ENCODE peak calls at places on chromosomes 5 and 9, in ten cellular contexts. X is HTR-8/SVneo; T is HuH-7.5; L is NCI-H2081; N is HL-60; W is brain pericyte; V is stimulated activated naive CD8-positive, alpha-beta T cell treated with anti-CD3 and anti-CD28 coated beads, Interleukin-15, amount 100 ng/mL, for 72 hours; U is GM04503; B is osteocyte; J is NCI-H524. O is an unnamed sample.

GRCh38 chr5:80369521-80369920 is 38.3 kb upstream of the ZFYVE16 start:
- DNase-seq in B (no peak), L (peak), J (peak), T (no peak), V (no peak), U (no peak), N (no peak), W (no peak), X (no peak), O (no peak)

GRCh38 chr5:168844566-168845296 is 265.6 kb upstream of the PANK3 start:
- DNase-seq in V (no peak), U (no peak), N (no peak), W (no peak), X (no peak), T (no peak), J (no peak), L (no peak), B (no peak), O (no peak)

GRCh38 chr9:130498918-130499698 is 54.3 kb downstream of the ASS1 start:
- DNase-seq in T (peak), X (no peak), U (no peak), N (no peak), B (no peak), V (no peak), L (no peak), W (no peak), J (no peak), O (no peak)

GRCh38 chr9:129143461-129143927 is 32.3 kb downstream of the PTPA start:
- DNase-seq in W (no peak), N (no peak), X (no peak), J (no peak), U (no peak), T (no peak), V (no peak), B (no peak), L (no peak), O (no peak)

GRCh38 chr5:138109463-138110265 is 25.8 kb downstream of the WNT8A start:
- DNase-seq in W (no peak), X (no peak), L (no peak), N (no peak), B (no peak), U (no peak), T (no peak), V (no peak), J (peak), O (no peak)

GRCh38 chr9:38047301-38048251 is 21.5 kb downstream of the SHB start:
- DNase-seq in W (no peak), U (peak), B (no peak), V (no peak), X (peak), T (peak), N (peak), L (peak), J (no peak), O (no peak)

GRCh38 chr9:116447914-116448313 is 239.2 kb upstream of the TRIM32 start:
- DNase-seq in T (no peak), V (no peak), B (no peak), J (no peak), X (no peak), U (no peak), L (no peak), N (no peak), W (no peak), O (no peak)

GRCh38 chr5:180082633-180083420 is 11.3 kb upstream of the RNF130 start:
- DNase-seq in V (no peak), L (no peak), T (no peak), N (no peak), B (no peak), W (no peak), U (no peak), X (no peak), J (no peak), O (no peak)

GRCh38 chr9:99264070-99264469 is 42.0 kb downstream of the SEC61B start:
- DNase-seq in J (no peak), B (no peak), V (no peak), L (no peak), N (no peak), X (no peak), U (no peak), T (no peak), W (no peak), O (no peak)

GRCh38 chr9:94875300-94876063 is 149.0 kb downstream of the AOPEP start:
- DNase-seq in N (no peak), J (no peak), B (no peak), U (no peak), V (no peak), L (no peak), X (no peak), T (no peak), W (no peak), O (no peak)

GRCh38 chr5:9057406-9058000 is 488.4 kb downstream of the SEMA5A start:
- DNase-seq in W (no peak), T (no peak), X (no peak), N (no peak), J (no peak), U (no peak), V (no peak), B (no peak), L (no peak), O (no peak)

GRCh38 chr5:96855041-96855872 is 21.0 kb upstream of the ERAP2 start:
- DNase-seq in X (no peak), L (no peak), W (no peak), V (no peak), T (no peak), B (no peak), J (no peak), U (no peak), N (no peak), O (no peak)

GRCh38 chr9:87109851-87110250 is 162.5 kb upstream of the GAS1 start:
- DNase-seq in B (no peak), X (no peak), L (no peak), U (peak), W (peak), J (no peak), N (no peak), T (no peak), V (no peak), O (no peak)

GRCh38 chr9:112104901-112105300 is 70.2 kb downstream of the SUSD1 start:
- DNase-seq in B (no peak), U (no peak), V (no peak), T (no peak), X (no peak), J (no peak), N (no peak), W (no peak), L (no peak), O (no peak)

GRCh38 chr5:180521101-180521500 is 26.9 kb downstream of the CNOT6 start:
- DNase-seq in T (no peak), L (no peak), V (no peak), W (no peak), U (no peak), N (no peak), J (no peak), X (no peak), B (no peak), O (no peak)

GRCh38 chr5:55742778-55743177 is 4.9 kb downstream of the DDX4 start:
- DNase-seq in B (no peak), V (no peak), N (no peak), W (no peak), U (no peak), J (no peak), T (no peak), L (no peak), X (no peak), O (no peak)

GRCh38 chr9:84146893-84147705 is 166.5 kb downstream of the RMI1 start:
- DNase-seq in X (no peak), L (peak), T (no peak), V (no peak), B (no peak), N (no peak), J (no peak), W (no peak), U (peak), O (no peak)

GRCh38 chr5:72459089-72459661 is 48.0 kb downstream of the ZNF366 start:
- DNase-seq in B (no peak), T (no peak), V (no peak), U (no peak), J (no peak), N (no peak), X (no peak), L (no peak), W (no peak), O (no peak)

GRCh38 chr5:149576021-149576420 is 5.3 kb upstream of the ARHGEF37 start:
- DNase-seq in T (no peak), W (no peak), N (no peak), V (peak), L (no peak), B (no peak), J (no peak), U (no peak), X (no peak), O (no peak)

GRCh38 chr5:176870110-176870591 is 29.0 kb downstream of the HK3 start:
- DNase-seq in L (no peak), B (no peak), T (peak), V (no peak), W (no peak), J (no peak), N (no peak), X (peak), U (no peak), O (no peak)

GRCh38 chr5:171688696-171689495 is 96.7 kb upstream of the SMIM23 start:
- DNase-seq in J (peak), T (no peak), N (no peak), U (no peak), V (no peak), B (no peak), W (no peak), X (no peak), L (no peak), O (no peak)

GRCh38 chr9:136695435-136695895 is 8.2 kb upstream of the AGPAT2 start:
- DNase-seq in B (no peak), X (no peak), J (peak), T (no peak), N (no peak), L (peak), W (peak), V (no peak), U (no peak), O (no peak)

GRCh38 chr5:143133721-143134120 is 269.8 kb downstream of the NR3C1 start:
- DNase-seq in N (no peak), U (no peak), B (no peak), W (no peak), L (no peak), T (no peak), X (no peak), J (no peak), V (no peak), O (no peak)

GRCh38 chr5:158384535-158385421 is 525.8 kb upstream of the CLINT1 start:
- DNase-seq in N (peak), V (no peak), B (peak), T (no peak), U (peak), L (no peak), W (peak), X (peak), J (no peak), O (no peak)

GRCh38 chr5:159189310-159189709 is 20.0 kb downstream of the RNF145 start:
- DNase-seq in U (no peak), B (no peak), L (peak), X (no peak), T (no peak), V (no peak), W (no peak), N (no peak), J (no peak), O (no peak)

GRCh38 chr9:121929893-121930875 is 162.9 kb downstream of the TTLL11 start:
- DNase-seq in W (no peak), X (no peak), U (no peak), B (no peak), V (no peak), L (no peak), J (no peak), N (no peak), T (no peak), O (no peak)

GRCh38 chr9:124820606-124821246 is 32.5 kb upstream of the WDR38 start:
- DNase-seq in X (no peak), J (peak), L (no peak), V (no peak), W (no peak), N (no peak), U (no peak), T (no peak), B (no peak), O (no peak)

GRCh38 chr9:614421-614820 is 227.1 kb upstream of the DMRT1 start:
- DNase-seq in V (no peak), W (no peak), B (no peak), U (no peak), X (no peak), L (no peak), J (no peak), N (peak), T (no peak), O (no peak)

GRCh38 chr9:130741831-130742449 is 48.4 kb downstream of the EXOSC2 start:
- DNase-seq in N (no peak), W (no peak), B (no peak), L (no peak), V (no peak), T (no peak), U (peak), X (peak), J (no peak), O (no peak)

GRCh38 chr5:61289669-61290363 is 42.2 kb upstream of the ZSWIM6 start:
- DNase-seq in T (no peak), B (no peak), V (no peak), W (no peak), U (no peak), J (no peak), X (no peak), N (peak), L (no peak), O (no peak)

GRCh38 chr5:159965031-159965837 is 43.7 kb upstream of the TTC1 start:
- DNase-seq in J (peak), X (peak), U (no peak), V (peak), W (peak), N (peak), T (no peak), B (no peak), L (peak), O (peak)

GRCh38 chr5:156411131-156411727 is 84.3 kb downstream of the SGCD start:
- DNase-seq in L (no peak), N (no peak), X (no peak), V (no peak), T (no peak), B (no peak), J (no peak), W (no peak), U (peak), O (no peak)

GRCh38 chr9:96646081-96646991 is 8.8 kb downstream of the PRXL2C start:
- DNase-seq in U (peak), T (no peak), J (no peak), N (peak), L (no peak), B (peak), X (no peak), V (no peak), W (no peak), O (no peak)

GRCh38 chr5:80738466-80738865 is 83.7 kb upstream of the DHFR start:
- DNase-seq in N (no peak), L (no peak), V (no peak), X (no peak), U (no peak), B (no peak), W (no peak), T (no peak), J (no peak), O (no peak)

GRCh38 chr5:88792144-88792840 is 90.7 kb downstream of the MEF2C start:
- DNase-seq in N (no peak), V (no peak), W (no peak), T (no peak), U (no peak), L (no peak), B (no peak), X (no peak), J (no peak), O (no peak)

GRCh38 chr9:100756217-100756616 is 178.3 kb downstream of the CAVIN4 start:
- DNase-seq in J (peak), B (no peak), W (no peak), L (peak), N (no peak), X (no peak), V (no peak), T (no peak), U (no peak), O (no peak)

GRCh38 chr9:95669253-95669652 is 152.5 kb upstream of the PTCH1 start:
- DNase-seq in W (no peak), N (no peak), B (no peak), U (no peak), J (no peak), T (no peak), V (no peak), X (no peak), L (no peak), O (no peak)

GRCh38 chr9:128072144-128073021 is 4.4 kb downstream of the SLC25A25 start:
- DNase-seq in L (peak), B (no peak), U (peak), W (peak), J (peak), V (no peak), N (peak), T (no peak), X (no peak), O (peak)

GRCh38 chr9:130018260-130018659 is 24.7 kb downstream of the FNBP1 start:
- DNase-seq in V (no peak), N (no peak), W (no peak), J (no peak), B (no peak), X (no peak), T (no peak), U (no peak), L (no peak), O (no peak)